ENCODE peak calls at places on chromosomes 1 and 21, in six cellular contexts. Y is neuronal stem cell, H is K562, G is HCT116, S is neural progenitor cell, Q is fibroblast of lung. M is an unnamed sample. For H3K4me1, the result is how much of the 10 kb centered on the place peaks cover.

GRCh38 chr1:14511856-14512585 is 86.5 kb upstream of the KAZN start:
- DNase-seq in Y (no peak), H (no peak), G (no peak), S (no peak), Q (peak), M (no peak)

GRCh38 chr1:93670141-93670540 is 11.5 kb downstream of the BCAR3 start:
- DNase-seq in Y (no peak), H (no peak), G (peak), S (no peak), Q (peak), M (no peak)

GRCh38 chr1:7363481-7363880 is 407.6 kb upstream of the VAMP3 start:
- DNase-seq in Y (no peak), H (no peak), G (no peak), S (no peak), Q (no peak), M (no peak)

GRCh38 chr1:103371234-103371633 is 154.3 kb upstream of the RNPC3 start:
- DNase-seq in Y (no peak), H (no peak), G (no peak), S (no peak), Q (peak), M (no peak)

GRCh38 chr1:175471039-175471800 is 272.2 kb downstream of the TNR start:
- DNase-seq in Y (no peak), H (no peak), G (no peak), S (no peak), Q (peak), M (no peak)

GRCh38 chr1:113250161-113250560 is 140.2 kb upstream of the MAGI3 start:
- DNase-seq in Y (no peak), H (no peak), G (no peak), S (no peak), Q (no peak), M (no peak)

GRCh38 chr1:109661391-109661790 is 5.5 kb downstream of the GSTM4 start:
- DNase-seq in Y (no peak), H (no peak), G (no peak), S (no peak), Q (no peak), M (no peak)

GRCh38 chr1:155173478-155174333 is at the start of gene TRIM46:
- DNase-seq in Y (peak), H (peak), G (no peak), S (peak), Q (peak), M (peak)

GRCh38 chr1:3775498-3776230 is 3.1 kb downstream of the SMIM1 start:
- DNase-seq in Y (no peak), H (peak), G (peak), S (peak), Q (peak), M (peak)

GRCh38 chr21:34669149-34669879 is 520 bp downstream of the CLIC6 start:
- DNase-seq in Y (peak), H (no peak), G (no peak), S (peak), Q (no peak), M (peak)

DNA sequence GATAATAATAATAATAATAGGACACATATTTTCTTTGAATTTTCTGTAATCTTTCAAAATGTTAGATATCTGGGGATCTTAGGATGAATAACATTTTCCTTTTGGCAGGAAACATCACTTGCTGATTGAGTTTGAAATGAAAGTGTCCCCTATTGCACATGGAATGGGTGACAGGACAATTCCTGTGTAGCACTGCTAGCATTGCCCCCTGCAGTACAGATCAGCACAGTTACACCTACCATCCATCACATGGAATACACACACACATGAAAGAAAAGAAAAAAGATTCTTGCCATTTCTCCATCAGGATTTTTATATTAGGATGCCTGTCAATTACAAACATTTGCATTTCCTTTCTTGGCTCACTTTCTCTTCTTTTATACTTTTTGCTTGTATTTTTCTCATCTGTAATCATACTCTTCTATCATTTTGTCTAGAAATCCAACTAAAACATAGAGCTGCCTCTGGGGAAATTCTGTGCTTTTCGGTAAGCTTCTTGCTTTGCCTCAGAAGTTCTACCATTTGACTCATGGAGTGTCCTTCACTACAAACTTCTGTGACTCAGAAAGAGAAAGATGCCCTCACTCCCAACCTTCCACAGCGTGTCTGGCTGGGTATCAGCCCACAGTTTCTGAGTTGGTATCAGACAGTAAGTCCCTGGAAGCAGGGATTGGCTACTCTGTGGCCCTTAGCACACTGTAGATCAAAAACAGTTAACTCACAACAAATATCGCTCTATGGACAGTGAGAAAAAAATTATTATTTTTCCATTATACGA is 641.2 kb downstream of the PTPRC start:
- DNase-seq in Y (no peak), H (no peak), G (no peak), S (no peak), Q (peak), M (no peak)
- H3K4me1 ChIP-seq in Y (under half), H (under half), G (under half), S (under half), Q (under half), M (under half)

GRCh38 chr1:22660716-22661241 is 7.7 kb downstream of the C1QB start:
- DNase-seq in Y (no peak), H (no peak), G (no peak), S (no peak), Q (no peak), M (no peak)

GRCh38 chr1:22661880-22662279 is 8.8 kb downstream of the C1QB start:
- DNase-seq in Y (no peak), H (no peak), G (no peak), S (no peak), Q (no peak), M (no peak)

GRCh38 chr1:22654692-22655091 is 1.7 kb downstream of the C1QB start:
- DNase-seq in Y (no peak), H (no peak), G (no peak), S (no peak), Q (no peak), M (no peak)

GRCh38 chr1:22662318-22662717 is 9.3 kb downstream of the C1QB start:
- DNase-seq in Y (peak), H (peak), G (peak), S (peak), Q (no peak), M (no peak)

DNA sequence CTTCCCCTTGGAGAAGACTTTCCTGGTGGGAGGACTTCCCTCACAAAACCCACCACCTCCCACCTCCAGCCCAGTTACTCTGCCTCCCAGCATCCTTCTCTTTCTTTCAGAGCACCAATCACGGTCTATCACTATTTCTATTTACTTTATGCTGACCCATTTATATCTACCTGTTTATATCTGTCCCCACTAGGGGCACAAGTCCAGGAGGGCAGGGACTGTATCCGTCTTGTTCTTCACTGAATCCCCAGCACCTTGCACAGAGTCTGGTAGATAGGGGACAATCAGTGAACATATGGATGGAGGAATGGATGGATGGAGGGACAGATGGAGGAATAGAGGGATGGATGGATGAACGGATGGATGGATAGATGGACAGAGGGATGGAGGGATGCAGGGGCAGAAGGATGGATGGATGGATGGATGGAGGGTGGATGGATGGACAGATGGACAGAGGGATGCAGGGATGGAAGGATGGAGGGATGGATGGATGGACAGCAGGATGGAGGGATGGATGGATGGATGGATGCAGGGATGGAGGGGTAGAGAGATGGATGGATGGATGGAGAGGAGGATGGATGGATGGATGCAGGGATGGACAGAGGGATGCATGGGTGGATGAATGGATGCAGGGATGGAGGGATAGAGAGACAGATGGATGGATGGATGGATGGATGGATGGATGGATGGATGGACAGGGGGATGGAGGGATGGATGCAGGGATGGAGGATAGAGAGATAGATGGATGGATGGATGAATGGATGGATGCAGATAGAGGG is 5.5 kb downstream of the C1QB start:
- DNase-seq in Y (no peak), H (no peak), G (no peak), S (no peak), Q (no peak), M (no peak)
- H3K4me3 ChIP-seq in Y (no peak), H (no peak), G (no peak), S (no peak), Q (no peak), M (no peak)

GRCh38 chr1:16088351-16088911 is 15.0 kb upstream of the FAM131C start:
- DNase-seq in Y (no peak), H (no peak), G (no peak), S (no peak), Q (no peak), M (peak)
- H3K9ac ChIP-seq in Y (peak), H (peak), G (no peak), S (no peak), Q (no peak), M (no peak)

GRCh38 chr1:212644866-212645556 is 36.5 kb downstream of the ATF3 start:
- DNase-seq in Y (no peak), H (no peak), G (no peak), S (no peak), Q (no peak), M (no peak)

GRCh38 chr1:212637902-212638301 is 29.3 kb downstream of the ATF3 start:
- DNase-seq in Y (no peak), H (no peak), G (no peak), S (no peak), Q (peak), M (no peak)

GRCh38 chr1:212638419-212639151 is 30.0 kb downstream of the ATF3 start:
- DNase-seq in Y (no peak), H (no peak), G (no peak), S (no peak), Q (peak), M (no peak)

GRCh38 chr1:212641956-212642355 is 33.4 kb downstream of the ATF3 start:
- DNase-seq in Y (no peak), H (no peak), G (no peak), S (no peak), Q (peak), M (no peak)

DNA sequence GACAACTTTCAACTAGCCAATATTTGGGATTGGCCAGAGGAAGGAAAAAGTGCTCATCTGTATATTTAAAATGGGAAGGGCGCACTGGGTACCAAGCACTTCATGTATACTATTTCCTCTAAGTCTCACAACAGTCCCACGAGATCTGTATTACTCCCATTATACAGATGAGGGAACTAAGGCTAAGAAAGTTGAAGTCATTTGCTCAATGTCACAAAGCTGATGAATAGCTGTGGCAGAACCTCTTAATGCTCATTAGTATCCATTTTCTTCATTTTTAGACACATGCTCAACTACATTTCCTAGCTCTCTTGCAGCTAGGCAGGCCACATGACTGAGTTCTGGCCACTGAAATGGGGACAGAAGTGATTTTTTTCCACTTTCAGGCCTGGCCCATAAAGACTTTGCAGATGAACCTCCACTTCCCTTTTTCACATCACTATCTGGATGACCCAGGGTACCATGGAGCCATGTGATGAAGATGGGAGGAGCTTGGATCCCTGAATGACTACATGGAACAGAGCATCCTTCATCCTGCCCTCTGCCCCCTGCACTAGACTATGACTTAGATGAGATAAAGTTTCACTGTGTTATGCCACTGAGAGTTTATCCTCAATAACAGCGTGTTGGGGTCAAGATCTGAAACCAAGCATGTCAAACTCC is 31.8 kb downstream of the ATF3 start:
- DNase-seq in Y (no peak), H (no peak), G (no peak), S (no peak), Q (no peak), M (no peak)
- H3K4me1 ChIP-seq in Y (under half), H (under half), G (under half), S (under half), Q (under half), M (under half)

DNA sequence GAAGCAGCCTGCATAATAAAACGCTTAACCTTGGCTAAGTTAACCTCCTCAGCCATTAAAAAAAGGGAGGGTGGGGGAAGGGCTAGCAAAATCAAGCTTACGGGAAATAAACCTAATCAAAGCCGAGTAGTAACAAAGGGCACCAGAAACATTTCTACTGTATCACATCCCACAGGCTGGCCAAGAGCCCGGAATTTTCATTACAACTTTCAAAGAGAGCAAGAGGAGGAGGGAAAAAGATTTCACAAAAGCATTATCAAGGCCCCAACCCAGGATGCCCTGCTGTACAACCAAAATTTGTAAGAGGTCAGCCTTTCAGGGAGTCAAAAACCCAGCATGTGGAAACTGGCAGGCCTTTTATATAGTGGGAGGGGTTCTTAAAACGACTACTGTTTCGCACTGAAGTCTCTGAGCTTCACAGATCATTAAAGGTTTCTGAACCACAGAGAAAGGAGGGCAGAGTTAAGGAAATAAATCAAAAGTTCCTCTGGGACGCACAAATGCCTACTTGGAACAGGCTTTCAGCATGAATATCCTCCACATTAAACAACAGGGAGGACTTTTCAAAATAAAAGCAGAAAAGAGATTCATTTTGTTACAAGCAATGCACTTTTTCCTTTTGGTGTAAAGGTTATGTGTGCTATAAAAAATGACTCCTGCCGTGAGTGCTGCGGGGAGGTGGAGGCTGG is 90.4 kb downstream of the SLC45A1 start:
- DNase-seq in Y (no peak), H (no peak), G (no peak), S (peak), Q (peak), M (peak)
- H3K4me3 ChIP-seq in Y (no peak), H (no peak), G (no peak), S (no peak), Q (no peak), M (peak)

DNA sequence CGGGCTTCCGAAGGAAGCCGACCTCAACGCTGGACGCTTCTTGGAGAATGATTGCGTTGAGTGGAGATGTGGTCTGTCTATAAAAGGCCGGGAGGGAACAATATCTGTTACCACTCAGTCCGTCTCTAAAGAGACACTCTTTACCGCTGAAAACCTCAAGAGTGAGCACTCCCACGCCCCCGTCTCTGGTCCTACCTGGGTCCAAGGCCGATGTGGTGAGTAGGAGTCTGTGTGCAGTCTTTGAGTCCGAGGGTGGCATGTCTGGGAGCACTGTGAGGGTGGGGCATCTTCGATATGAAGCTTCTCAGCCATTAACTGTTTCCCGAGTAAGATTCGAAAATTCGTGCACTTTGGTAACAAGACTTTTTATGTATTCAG is 579 bp downstream of the ZFP69 start:
- DNase-seq in Y (no peak), H (peak), G (no peak), S (no peak), Q (peak), M (no peak)
- H3K9ac ChIP-seq in Y (peak), H (peak), G (no peak), S (peak), Q (peak), M (peak)